ENCODE peak calls at places on chromosomes 5 and 9, in four cellular contexts. Z, N, J and S are unnamed samples.

GRCh38 chr5:95962475-95962773 is 773 bp upstream of the ELL2 start:
- DNase-seq in N (no peak), Z (no peak), J (no peak), S (no peak)

GRCh38 chr5:17346811-17347210 is 129.4 kb downstream of the BASP1 start:
- DNase-seq in J (no peak), Z (no peak), N (no peak), S (no peak)

GRCh38 chr5:45578270-45578669 is 117.9 kb downstream of the HCN1 start:
- DNase-seq in N (no peak), J (peak; percentile 27), Z (no peak), S (no peak)

GRCh38 chr9:136857166-136857565 is 5.0 kb downstream of the MAMDC4 start:
- DNase-seq in J (no peak), N (no peak), Z (no peak), S (no peak)

GRCh38 chr9:91073811-91074771 is 272.5 kb downstream of the SYK start:
- DNase-seq in Z (no peak), N (no peak), J (peak; percentile 14), S (no peak)

GRCh38 chr5:67648201-67648671 is 451.6 kb upstream of the CD180 start:
- DNase-seq in N (peak; percentile 89), Z (no peak), J (peak; percentile 41), S (no peak)

GRCh38 chr5:140243855-140244254 is 59.0 kb downstream of the PFDN1 start:
- DNase-seq in Z (no peak), N (no peak), J (peak; percentile 79), S (no peak)

GRCh38 chr5:154542000-154542399 is 64.0 kb upstream of the HAND1 start:
- DNase-seq in N (no peak), Z (no peak), J (no peak), S (no peak)

GRCh38 chr9:71506821-71507220 is 261.5 kb downstream of the CEMIP2 start:
- DNase-seq in J (no peak), N (peak; percentile 52), Z (no peak), S (no peak)

GRCh38 chr9:130902204-130903185 is 5.9 kb upstream of the QRFP start:
- DNase-seq in Z (no peak), J (no peak), N (no peak), S (no peak)

GRCh38 chr9:79127661-79128060 is 444.1 kb upstream of the TLE4 start:
- DNase-seq in Z (no peak), N (no peak), J (no peak), S (no peak)

GRCh38 chr9:88522360-88522759 is 12.6 kb upstream of the NXNL2 start:
- DNase-seq in Z (no peak), N (no peak), J (no peak), S (no peak)

GRCh38 chr9:87498816-87499454 is 1.3 kb downstream of the DAPK1 start:
- DNase-seq in J (no peak), Z (no peak), N (no peak), S (no peak)

GRCh38 chr5:169695919-169696490 is 58.9 kb downstream of the DOCK2 start:
- DNase-seq in Z (no peak), N (peak; percentile 94), J (peak; percentile 14), S (no peak)

GRCh38 chr5:22391956-22392355 is 461.2 kb downstream of the CDH12 start:
- DNase-seq in J (no peak), Z (no peak), N (no peak), S (no peak)

GRCh38 chr5:175216991-175217390 is 227.0 kb downstream of the DRD1 start:
- DNase-seq in N (no peak), Z (no peak), J (no peak), S (no peak)

GRCh38 chr5:110386782-110387181 is 339.7 kb downstream of the TMEM232 start:
- DNase-seq in Z (no peak), N (no peak), J (peak; percentile 22), S (no peak)

GRCh38 chr9:35650341-35651158 is at the start of gene SIT1:
- DNase-seq in N (no peak), Z (peak; percentile 57), J (no peak), S (peak; percentile 69)

GRCh38 chr5:134420326-134420725 is 8.6 kb upstream of the CDKN2AIPNL start:
- DNase-seq in J (no peak), Z (no peak), N (peak; percentile 10), S (no peak)

GRCh38 chr9:36328798-36329411 is 70.7 kb upstream of the GNE start:
- DNase-seq in J (peak; percentile 64), N (peak; percentile 84), Z (peak; percentile 79), S (peak; percentile 69)

GRCh38 chr9:98262056-98262455 is 6.6 kb upstream of the TBC1D2 start:
- DNase-seq in N (no peak), Z (no peak), J (no peak), S (no peak)

GRCh38 chr5:88322785-88323184 is 54.1 kb upstream of the TMEM161B start:
- DNase-seq in Z (no peak), N (no peak), J (no peak), S (no peak)

GRCh38 chr9:36961051-36961450 is 73.0 kb downstream of the PAX5 start:
- DNase-seq in N (no peak), J (no peak), Z (no peak), S (no peak)

GRCh38 chr5:117713585-117714198 is 1139.1 kb upstream of the SEMA6A start:
- DNase-seq in Z (no peak), N (peak; percentile 4), J (no peak), S (no peak)

GRCh38 chr5:149860801-149861322 is 83.7 kb downstream of the PDE6A start:
- DNase-seq in N (peak; percentile 40), Z (peak; percentile 75), J (no peak), S (peak; percentile 66)

GRCh38 chr9:124593080-124594058 is 86.2 kb upstream of the NR5A1 start:
- DNase-seq in J (no peak), N (peak; percentile 37), Z (peak; percentile 51), S (no peak)

DNA sequence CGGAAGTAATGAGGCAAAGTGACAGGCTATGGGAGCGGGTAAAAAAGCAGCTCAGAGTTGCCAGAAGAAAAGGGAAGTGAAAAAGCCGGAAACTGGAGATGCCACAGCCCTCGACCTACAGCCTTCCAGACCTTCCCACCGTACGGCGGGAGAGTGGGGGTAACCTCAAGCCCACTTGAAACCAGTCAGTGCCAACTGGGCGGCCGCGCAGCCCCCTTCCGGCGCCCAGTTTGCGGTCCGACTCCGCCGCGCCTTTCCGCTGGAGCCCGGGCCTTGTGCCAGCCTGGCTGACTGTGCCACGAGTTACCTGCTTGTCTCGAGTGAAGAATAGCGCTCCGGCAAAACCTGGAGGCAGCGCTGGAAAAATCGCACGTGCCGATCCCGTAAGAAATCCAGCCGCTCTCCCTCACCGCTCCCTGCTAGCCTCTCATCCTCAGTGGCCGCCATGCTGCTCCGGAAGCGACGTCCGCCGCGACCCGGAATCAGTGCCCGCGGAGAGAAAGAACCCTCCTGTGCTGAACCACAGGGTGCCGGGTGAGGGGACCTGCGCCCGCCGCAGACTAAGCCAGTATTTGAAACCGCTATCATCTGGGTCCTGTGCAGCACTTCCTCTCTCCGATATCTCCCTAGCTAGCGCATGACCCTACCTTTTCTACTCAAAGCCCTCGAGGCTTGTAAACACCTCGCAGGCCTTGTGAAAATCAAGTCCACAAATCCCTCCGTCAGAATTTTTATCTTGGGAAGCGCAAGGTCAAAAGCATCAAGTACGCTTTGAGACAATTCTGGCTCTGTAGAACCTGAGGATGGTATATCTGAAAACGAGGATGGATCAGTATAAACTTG is at the start of gene PGGT1B:
- DNase-seq in J (peak; percentile 69), Z (peak; percentile 85), N (peak; percentile 71), S (peak; percentile 77)
- TF ChIP-seq CTCF in J (no peak), Z (no peak), N (no peak), S (no peak)

DNA sequence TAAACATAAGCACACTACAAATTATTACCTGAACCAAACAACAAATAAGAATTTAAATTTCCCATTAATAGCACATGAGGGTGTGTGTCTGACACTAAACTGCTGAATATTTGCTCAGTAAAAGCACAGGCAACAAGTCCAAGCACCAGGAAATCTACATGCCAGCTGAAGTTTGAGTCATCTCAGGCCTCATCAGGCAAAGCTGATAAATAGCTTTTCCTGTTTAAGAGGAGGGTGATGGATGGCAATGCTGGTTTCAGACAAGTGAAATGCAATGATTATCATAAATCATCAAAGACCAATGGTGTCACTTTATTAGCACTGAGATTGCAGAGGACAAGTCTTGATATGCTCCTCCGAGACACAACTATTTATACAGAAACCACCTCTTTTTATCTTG is 1668.0 kb upstream of the C9orf72 start:
- DNase-seq in J (no peak), Z (no peak), N (no peak), S (no peak)
- TF ChIP-seq CTCF in J (no peak), Z (no peak), N (no peak), S (no peak)

DNA sequence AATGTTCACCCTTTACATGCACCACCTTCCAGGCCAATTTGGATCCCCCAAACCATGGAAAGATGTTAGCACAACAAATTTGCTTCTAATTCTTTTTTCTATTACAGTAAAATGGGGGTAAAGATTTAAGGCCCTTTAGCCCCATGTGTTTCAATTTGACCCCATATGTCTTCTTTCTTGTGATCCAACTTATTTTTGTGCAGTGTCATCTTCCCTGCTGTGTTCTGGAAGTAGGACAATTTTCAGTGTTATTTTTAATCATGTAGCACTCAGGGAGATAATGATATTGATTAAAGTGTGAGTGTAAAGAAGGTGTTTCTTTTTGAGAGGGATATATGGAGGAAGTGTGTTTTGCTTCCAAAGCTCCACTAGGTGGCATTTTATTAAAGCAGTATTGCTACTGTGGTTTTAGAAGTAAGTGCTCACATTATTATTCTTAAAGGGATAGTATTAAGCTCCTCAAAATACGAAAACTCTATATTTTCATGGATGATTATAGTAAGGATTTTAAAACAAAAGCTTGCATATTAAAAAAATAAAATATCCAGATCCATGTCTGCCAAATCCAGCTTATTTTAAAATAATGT is 118.7 kb upstream of the ATP10B start:
- DNase-seq in N (no peak), Z (peak; percentile 15), J (no peak), S (no peak)
- TF ChIP-seq CTCF in N (no peak), Z (peak; percentile 24), J (peak; percentile 44), S (peak; percentile 35)

GRCh38 chr5:147510885-147511284 is 1.0 kb upstream of the DPYSL3 start:
- DNase-seq in J (no peak), Z (no peak), N (no peak), S (no peak)

GRCh38 chr5:147509041-147509709 is 693 bp downstream of the DPYSL3 start:
- DNase-seq in N (peak; percentile 32), J (no peak), Z (no peak), S (no peak)

GRCh38 chr5:147507480-147508126 is 2.3 kb downstream of the DPYSL3 start:
- DNase-seq in J (peak; percentile 3), Z (no peak), N (peak; percentile 67), S (no peak)

GRCh38 chr5:147508711-147509040 is 1.2 kb downstream of the DPYSL3 start:
- DNase-seq in N (peak; percentile 13), Z (no peak), J (no peak), S (no peak)

DNA sequence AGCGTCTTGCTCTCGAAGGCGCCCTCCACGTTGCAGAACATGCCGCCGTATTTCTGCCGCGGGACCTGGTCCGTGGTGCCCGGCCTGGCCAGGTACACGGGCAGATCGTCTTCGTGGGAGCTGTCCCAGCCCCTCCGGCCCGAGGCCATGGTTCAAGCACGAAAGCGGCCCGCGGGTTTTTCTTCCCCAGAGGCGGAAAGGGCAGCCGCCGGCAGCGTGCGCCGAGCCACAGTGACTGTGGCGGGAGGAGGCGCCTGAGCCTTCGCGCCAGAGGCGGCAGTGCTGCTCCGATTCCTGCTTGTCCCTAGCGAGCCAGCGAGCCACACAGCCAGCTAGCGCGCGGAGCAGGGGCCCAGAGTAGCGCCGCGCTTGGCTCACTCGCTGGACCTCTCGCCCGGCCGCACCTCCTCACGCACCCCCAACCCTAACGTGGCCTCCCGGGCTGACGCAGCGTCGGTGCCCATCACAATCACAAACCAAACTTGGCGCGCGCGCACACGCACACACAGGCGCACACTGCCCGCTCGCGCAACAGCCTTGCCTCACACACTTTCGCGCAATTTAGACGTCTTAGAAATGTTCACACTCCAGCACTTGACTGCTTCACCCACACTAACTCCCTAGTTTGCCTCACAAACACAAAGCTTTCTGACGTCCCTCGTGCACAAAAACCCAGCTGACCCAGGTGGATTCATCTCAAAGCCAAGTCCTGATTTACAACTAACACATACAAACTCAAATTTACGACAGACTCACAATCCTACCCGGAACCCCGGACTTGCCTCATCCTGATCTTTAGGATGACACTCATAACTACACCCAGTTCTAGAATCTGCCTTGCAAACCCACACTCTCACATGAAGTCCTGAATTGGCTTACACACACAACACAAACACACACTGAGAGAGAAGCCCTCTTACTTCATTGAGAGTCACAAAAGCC is at the start of gene DPYSL3:
- DNase-seq in Z (no peak), N (peak; percentile 89), J (peak; percentile 57), S (no peak)
- TF ChIP-seq CTCF in Z (no peak), N (peak; percentile 45), J (no peak), S (no peak)